ENCODE peak calls at places on chromosomes 13 and 19, in ten cellular contexts. G is cardiac muscle cell; E is HCT116; W is pancreas; P is transverse colon; B is right lobe of liver; C is heart left ventricle; N is tibial artery; F is Panc1; J is CD8-positive, alpha-beta T cell. R is an unnamed sample.

GRCh38 chr13:61531383-61532065 is 115.9 kb upstream of the PCDH20 start:
- DNase-seq in N (no peak), J (no peak), F (peak; percentile 0), G (no peak), E (no peak), W (no peak), B (no peak), C (no peak), P (no peak), R (no peak)

GRCh38 chr13:38409771-38410170 is 60.1 kb downstream of the UFM1 start:
- DNase-seq in B (no peak), N (no peak), P (no peak), F (no peak), E (no peak), G (no peak), C (no peak), J (no peak), W (no peak), R (no peak)

GRCh38 chr19:55443045-55443823 is at the start of gene SHISA7:
- DNase-seq in G (no peak), P (no peak), F (no peak), C (no peak), N (no peak), B (no peak), J (no peak), E (no peak), W (no peak), R (no peak)

GRCh38 chr13:20989883-20990282 is 71.5 kb downstream of the LATS2 start:
- DNase-seq in F (no peak), J (no peak), E (no peak), P (no peak), G (no peak), W (no peak), C (no peak), B (no peak), N (no peak), R (no peak)

GRCh38 chr19:18741566-18742121 is 49.5 kb downstream of the COMP start:
- DNase-seq in E (no peak), N (no peak), P (peak; percentile 84), W (peak; percentile 91), B (no peak), C (no peak), J (no peak), G (no peak), F (no peak), R (no peak)

GRCh38 chr13:76383671-76384461 is 502.3 kb downstream of the KCTD12 start:
- DNase-seq in J (no peak), B (no peak), C (no peak), N (no peak), E (no peak), P (peak; percentile 7), F (peak; percentile 17), W (no peak), G (peak; percentile 90), R (no peak)

GRCh38 chr13:105035092-105035491 is 1500.4 kb downstream of the EFNB2 start:
- DNase-seq in P (no peak), J (no peak), G (no peak), F (no peak), W (no peak), C (no peak), N (no peak), E (no peak), B (no peak), R (no peak)

GRCh38 chr13:108963846-108964600 is 334.6 kb downstream of the MYO16 start:
- DNase-seq in N (no peak), B (no peak), E (no peak), C (no peak), P (no peak), G (peak; percentile 23), F (no peak), W (no peak), J (no peak), R (no peak)

GRCh38 chr19:38194061-38194701 is 29.8 kb downstream of the DPF1 start:
- DNase-seq in G (no peak), F (no peak), J (no peak), B (no peak), W (no peak), C (no peak), E (no peak), N (no peak), P (no peak), R (no peak)

GRCh38 chr19:46759817-46760333 is 13.6 kb upstream of the STRN4 start:
- DNase-seq in C (no peak), P (no peak), G (peak; percentile 94), J (no peak), F (no peak), N (no peak), E (no peak), W (no peak), B (no peak), R (no peak)

GRCh38 chr19:46115396-46116109 is 8.9 kb downstream of the IGFL3 start:
- DNase-seq in W (no peak), F (no peak), N (no peak), P (no peak), C (no peak), G (peak; percentile 33), J (no peak), E (peak; percentile 33), B (no peak), R (no peak)

GRCh38 chr19:32129141-32129540 is 216.3 kb upstream of the ZNF507 start:
- DNase-seq in B (no peak), E (no peak), N (no peak), P (no peak), G (no peak), J (no peak), F (no peak), C (no peak), W (no peak), R (no peak)

GRCh38 chr13:89554801-89555200 is 1792.7 kb upstream of the MIR17HG start:
- DNase-seq in F (no peak), N (no peak), E (no peak), B (no peak), J (no peak), P (no peak), G (no peak), W (no peak), C (no peak), R (no peak)

GRCh38 chr19:35555301-35556005 is 8.0 kb downstream of the ATP4A start:
- DNase-seq in F (no peak), W (no peak), J (no peak), G (peak; percentile 44), C (no peak), E (peak; percentile 40), N (no peak), B (no peak), P (no peak), R (no peak)

GRCh38 chr13:114027046-114027760 is 53.3 kb upstream of the C13orf46 start:
- DNase-seq in N (no peak), P (no peak), B (no peak), C (peak; percentile 80), W (no peak), G (peak; percentile 42), J (no peak), E (no peak), F (no peak), R (peak; percentile 66)

GRCh38 chr13:74289861-74290260 is 155.7 kb upstream of the KLF12 start:
- DNase-seq in B (no peak), E (no peak), W (no peak), F (no peak), G (no peak), J (no peak), C (no peak), N (no peak), P (no peak), R (no peak)

GRCh38 chr13:44273216-44273615 is 100.4 kb upstream of the SERP2 start:
- DNase-seq in J (no peak), F (no peak), B (no peak), C (no peak), G (no peak), W (no peak), N (no peak), P (no peak), E (no peak), R (no peak)
- H3K4me1 ChIP-seq in J (peaks cover 31% of the 10 kb centered on the region), F (no peaks in the 10 kb centered on the region), B (peaks cover 5% of the 10 kb centered on the region), C (peaks cover 2% of the 10 kb centered on the region), G (peaks cover 37% of the 10 kb centered on the region), W (no peaks in the 10 kb centered on the region), N (peaks cover 8% of the 10 kb centered on the region), P (peaks cover 47% of the 10 kb centered on the region), E (peaks cover 26% of the 10 kb centered on the region), R (peaks cover 53% of the 10 kb centered on the region)

GRCh38 chr19:3692141-3693029 is 7.9 kb downstream of the PIP5K1C start:
- DNase-seq in E (no peak), N (no peak), J (peak; percentile 58), G (no peak), F (no peak), C (no peak), B (no peak), W (no peak), P (no peak), R (no peak)
- H3K27ac ChIP-seq in E (no peak overlapping the region), N (peak overlapping the region; percentile 87), J (no peak overlapping the region), G (no peak overlapping the region), F (no peak overlapping the region), C (no peak overlapping the region), B (no peak overlapping the region), W (no peak overlapping the region), P (peak overlapping the region; percentile 62), R (peak overlapping the region; percentile 43)

DNA sequence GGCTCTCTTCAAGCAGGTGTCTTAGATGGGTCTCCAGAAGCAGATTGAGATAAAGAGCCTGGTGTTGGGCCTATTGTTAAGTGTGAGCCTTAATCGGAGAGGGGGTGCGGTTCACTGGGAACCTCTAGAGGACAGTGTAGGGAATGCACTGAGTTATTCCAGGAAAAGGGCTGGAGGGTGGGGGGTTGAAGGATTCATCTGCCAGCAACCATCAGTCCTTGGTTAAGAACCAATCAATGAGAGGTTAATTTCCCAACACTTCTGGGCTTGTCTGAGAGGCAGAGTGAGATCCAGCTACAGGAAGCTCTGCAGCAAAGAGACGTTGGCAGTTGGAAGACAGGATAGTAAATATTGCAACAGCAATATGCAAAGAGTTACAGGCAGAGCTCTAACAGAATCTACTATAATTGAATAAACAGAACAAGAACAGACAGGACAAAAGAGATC is 28.7 kb downstream of the CYP4F2 start:
- DNase-seq in P (peak; percentile 33), J (peak; percentile 48), E (peak; percentile 71), F (peak; percentile 2), N (no peak), W (no peak), C (no peak), B (peak; percentile 53), G (peak; percentile 48), R (no peak)
- TF ChIP-seq CTCF in P (peak; percentile 70), J (peak; percentile 60), E (peak; percentile 76), F (peak; percentile 81), N (peak; percentile 54), W (no peak), C (peak; percentile 55), B (peak; percentile 63), G (peak; percentile 63), R (peak; percentile 69)

GRCh38 chr19:49229416-49229815 is 71.8 kb downstream of the TRPM4 start:
- DNase-seq in B (no peak), P (no peak), F (no peak), J (no peak), N (no peak), E (no peak), W (no peak), G (no peak), C (no peak), R (no peak)

GRCh38 chr19:49231804-49232203 is 74.2 kb downstream of the TRPM4 start:
- DNase-seq in F (no peak), B (no peak), P (no peak), W (no peak), C (no peak), E (no peak), J (no peak), G (no peak), N (no peak), R (no peak)

GRCh38 chr19:49231389-49231788 is 73.8 kb downstream of the TRPM4 start:
- DNase-seq in W (no peak), F (no peak), N (no peak), J (no peak), E (no peak), C (no peak), G (no peak), B (no peak), P (no peak), R (no peak)

GRCh38 chr19:49233163-49233562 is 75.6 kb downstream of the TRPM4 start:
- DNase-seq in J (no peak), B (no peak), N (no peak), G (no peak), W (no peak), F (no peak), C (no peak), E (no peak), P (no peak), R (no peak)
- H3K4me1 ChIP-seq in J (peaks cover 8% of the 10 kb centered on the region), B (no peaks in the 10 kb centered on the region), N (no peaks in the 10 kb centered on the region), G (no peaks in the 10 kb centered on the region), W (no peaks in the 10 kb centered on the region), F (no peaks in the 10 kb centered on the region), C (no peaks in the 10 kb centered on the region), E (no peaks in the 10 kb centered on the region), P (no peaks in the 10 kb centered on the region), R (no peaks in the 10 kb centered on the region)